ENCODE peak calls at places on chromosomes 4 and X, in five cellular contexts. One of them, this sample, is unnamed.

GRCh38 chrX:15468036-15468435 is 25.1 kb downstream of the PIR start:
- DNase-seq in A549: no peak
- DNase-seq in ureter: peak; percentile 55
- DNase-seq in colonic mucosa: no peak
- DNase-seq in endothelial cell: no peak
- DNase-seq in this sample: no peak

GRCh38 chr4:181760560-181760959 is 482.6 kb upstream of the TENM3 start:
- DNase-seq in A549: no peak
- DNase-seq in endothelial cell: no peak
- DNase-seq in ureter: no peak
- DNase-seq in colonic mucosa: no peak
- DNase-seq in this sample: no peak

GRCh38 chr4:1376841-1377605 is 29.2 kb downstream of the NKX1-1 start:
- DNase-seq in A549: no peak
- DNase-seq in endothelial cell: no peak
- DNase-seq in ureter: no peak
- DNase-seq in colonic mucosa: no peak
- DNase-seq in this sample: peak; percentile 84

GRCh38 chrX:136954930-136955329 is 74.4 kb upstream of the RBMX start:
- DNase-seq in endothelial cell: no peak
- DNase-seq in colonic mucosa: no peak
- DNase-seq in A549: peak; percentile 42
- DNase-seq in ureter: no peak
- DNase-seq in this sample: no peak

GRCh38 chr4:136443006-136443405 is 1089.3 kb downstream of the PCDH18 start:
- DNase-seq in colonic mucosa: no peak
- DNase-seq in A549: no peak
- DNase-seq in endothelial cell: no peak
- DNase-seq in ureter: no peak
- DNase-seq in this sample: no peak

GRCh38 chr4:170497105-170497504 is 407.3 kb upstream of the AADAT start:
- DNase-seq in colonic mucosa: no peak
- DNase-seq in A549: peak; percentile 1
- DNase-seq in ureter: no peak
- DNase-seq in endothelial cell: no peak
- DNase-seq in this sample: peak; percentile 18

GRCh38 chr4:132527817-132528216 is 621.3 kb upstream of the PCDH10 start:
- DNase-seq in endothelial cell: no peak
- DNase-seq in A549: no peak
- DNase-seq in ureter: no peak
- DNase-seq in colonic mucosa: no peak
- DNase-seq in this sample: no peak

GRCh38 chr4:153643406-153644016 is 40.6 kb upstream of the TLR2 start:
- DNase-seq in A549: peak; percentile 60
- DNase-seq in endothelial cell: no peak
- DNase-seq in colonic mucosa: no peak
- DNase-seq in ureter: no peak
- DNase-seq in this sample: no peak

GRCh38 chrX:137432609-137433008 is 133.3 kb upstream of the ZIC3 start:
- DNase-seq in endothelial cell: peak; percentile 40
- DNase-seq in colonic mucosa: no peak
- DNase-seq in ureter: no peak
- DNase-seq in A549: peak; percentile 25
- DNase-seq in this sample: no peak

GRCh38 chrX:122880952-122881351 is 303.1 kb upstream of the GRIA3 start:
- DNase-seq in endothelial cell: no peak
- DNase-seq in colonic mucosa: no peak
- DNase-seq in ureter: no peak
- DNase-seq in A549: no peak
- DNase-seq in this sample: no peak

GRCh38 chrX:34470507-34470906 is 186.6 kb downstream of the TMEM47 start:
- DNase-seq in ureter: no peak
- DNase-seq in colonic mucosa: no peak
- DNase-seq in A549: no peak
- DNase-seq in endothelial cell: no peak
- DNase-seq in this sample: no peak

GRCh38 chrX:50448565-50448964 is 22.1 kb downstream of the DGKK start:
- DNase-seq in A549: peak; percentile 48
- DNase-seq in colonic mucosa: peak; percentile 52
- DNase-seq in ureter: no peak
- DNase-seq in endothelial cell: no peak
- DNase-seq in this sample: no peak

GRCh38 chrX:3263681-3264126 is 82.7 kb downstream of the MXRA5 start:
- DNase-seq in ureter: no peak
- DNase-seq in colonic mucosa: no peak
- DNase-seq in endothelial cell: no peak
- DNase-seq in A549: peak; percentile 7
- DNase-seq in this sample: no peak

GRCh38 chr4:5470318-5470889 is 238.0 kb downstream of the EVC2 start:
- DNase-seq in colonic mucosa: no peak
- DNase-seq in ureter: no peak
- DNase-seq in A549: no peak
- DNase-seq in endothelial cell: no peak
- DNase-seq in this sample: no peak

GRCh38 chr4:119105605-119106004 is 30.0 kb upstream of the MYOZ2 start:
- DNase-seq in A549: no peak
- DNase-seq in endothelial cell: no peak
- DNase-seq in colonic mucosa: no peak
- DNase-seq in ureter: no peak
- DNase-seq in this sample: no peak